ENCODE peak calls at places on chromosomes 4 and X, in ten cellular contexts. One of them, this sample, is unnamed.

GRCh38 chrX:110450050-110450449 is 91.4 kb downstream of the RTL9 start:
- DNase-seq in ACHN: peak
- DNase-seq in nephron progenitor cell: peak
- DNase-seq in activated naive CD4-positive, alpha-beta T cell: peak
- DNase-seq in kidney glomerular epithelial cell: peak
- DNase-seq in anterior cingulate cortex: peak
- DNase-seq in T-helper 2 cell: peak
- DNase-seq in AG04449: peak
- DNase-seq in esophagus squamous epithelium: no peak
- DNase-seq in kidney tubule cell: peak
- DNase-seq in this sample: peak

GRCh38 chrX:56314334-56314733 is 82.2 kb downstream of the KLF8 start:
- DNase-seq in ACHN: peak
- DNase-seq in nephron progenitor cell: no peak
- DNase-seq in activated naive CD4-positive, alpha-beta T cell: no peak
- DNase-seq in kidney glomerular epithelial cell: no peak
- DNase-seq in anterior cingulate cortex: no peak
- DNase-seq in T-helper 2 cell: no peak
- DNase-seq in AG04449: no peak
- DNase-seq in esophagus squamous epithelium: no peak
- DNase-seq in kidney tubule cell: no peak
- DNase-seq in this sample: no peak

GRCh38 chr4:167906851-167907250 is 185.5 kb upstream of the ANXA10 start:
- DNase-seq in ACHN: no peak
- DNase-seq in nephron progenitor cell: no peak
- DNase-seq in activated naive CD4-positive, alpha-beta T cell: no peak
- DNase-seq in kidney glomerular epithelial cell: no peak
- DNase-seq in anterior cingulate cortex: no peak
- DNase-seq in T-helper 2 cell: no peak
- DNase-seq in AG04449: no peak
- DNase-seq in esophagus squamous epithelium: no peak
- DNase-seq in kidney tubule cell: no peak
- DNase-seq in this sample: no peak

GRCh38 chrX:124098089-124098488 is 136.6 kb downstream of the STAG2 start:
- DNase-seq in ACHN: peak
- DNase-seq in nephron progenitor cell: no peak
- DNase-seq in activated naive CD4-positive, alpha-beta T cell: no peak
- DNase-seq in kidney glomerular epithelial cell: peak
- DNase-seq in anterior cingulate cortex: no peak
- DNase-seq in T-helper 2 cell: no peak
- DNase-seq in AG04449: no peak
- DNase-seq in esophagus squamous epithelium: no peak
- DNase-seq in kidney tubule cell: peak
- DNase-seq in this sample: peak

GRCh38 chr4:48341776-48342558 is 638 bp downstream of the SLAIN2 start:
- DNase-seq in ACHN: peak
- DNase-seq in nephron progenitor cell: peak
- DNase-seq in activated naive CD4-positive, alpha-beta T cell: peak
- DNase-seq in kidney glomerular epithelial cell: no peak
- DNase-seq in anterior cingulate cortex: peak
- DNase-seq in T-helper 2 cell: peak
- DNase-seq in AG04449: no peak
- DNase-seq in esophagus squamous epithelium: peak
- DNase-seq in kidney tubule cell: peak
- DNase-seq in this sample: no peak

GRCh38 chr4:40046311-40046980 is 10.2 kb upstream of the N4BP2 start:
- DNase-seq in ACHN: no peak
- DNase-seq in nephron progenitor cell: no peak
- DNase-seq in activated naive CD4-positive, alpha-beta T cell: no peak
- DNase-seq in kidney glomerular epithelial cell: peak
- DNase-seq in anterior cingulate cortex: no peak
- DNase-seq in T-helper 2 cell: no peak
- DNase-seq in AG04449: peak
- DNase-seq in esophagus squamous epithelium: no peak
- DNase-seq in kidney tubule cell: peak
- DNase-seq in this sample: no peak

GRCh38 chr4:122827258-122827887 is 742 bp downstream of the FGF2 start:
- DNase-seq in ACHN: peak
- DNase-seq in nephron progenitor cell: peak
- DNase-seq in activated naive CD4-positive, alpha-beta T cell: no peak
- DNase-seq in kidney glomerular epithelial cell: no peak
- DNase-seq in anterior cingulate cortex: peak
- DNase-seq in T-helper 2 cell: peak
- DNase-seq in AG04449: no peak
- DNase-seq in esophagus squamous epithelium: no peak
- DNase-seq in kidney tubule cell: peak
- DNase-seq in this sample: peak

GRCh38 chr4:177235026-177235425 is 74.6 kb upstream of the NEIL3 start:
- DNase-seq in ACHN: no peak
- DNase-seq in nephron progenitor cell: no peak
- DNase-seq in activated naive CD4-positive, alpha-beta T cell: no peak
- DNase-seq in kidney glomerular epithelial cell: no peak
- DNase-seq in anterior cingulate cortex: no peak
- DNase-seq in T-helper 2 cell: no peak
- DNase-seq in AG04449: peak
- DNase-seq in esophagus squamous epithelium: no peak
- DNase-seq in kidney tubule cell: peak
- DNase-seq in this sample: no peak

GRCh38 chr4:165813606-165814005 is 59.4 kb upstream of the TLL1 start:
- DNase-seq in ACHN: no peak
- DNase-seq in nephron progenitor cell: no peak
- DNase-seq in activated naive CD4-positive, alpha-beta T cell: no peak
- DNase-seq in kidney glomerular epithelial cell: peak
- DNase-seq in anterior cingulate cortex: no peak
- DNase-seq in T-helper 2 cell: no peak
- DNase-seq in AG04449: no peak
- DNase-seq in esophagus squamous epithelium: no peak
- DNase-seq in kidney tubule cell: peak
- DNase-seq in this sample: no peak

GRCh38 chrX:49844622-49845021 is 15.5 kb downstream of the PAGE4 start:
- DNase-seq in ACHN: no peak
- DNase-seq in nephron progenitor cell: no peak
- DNase-seq in activated naive CD4-positive, alpha-beta T cell: no peak
- DNase-seq in kidney glomerular epithelial cell: no peak
- DNase-seq in anterior cingulate cortex: peak
- DNase-seq in T-helper 2 cell: no peak
- DNase-seq in AG04449: no peak
- DNase-seq in esophagus squamous epithelium: no peak
- DNase-seq in kidney tubule cell: no peak
- DNase-seq in this sample: no peak

GRCh38 chr4:135185256-135185655 is 983.7 kb upstream of the PABPC4L start:
- DNase-seq in ACHN: no peak
- DNase-seq in nephron progenitor cell: no peak
- DNase-seq in activated naive CD4-positive, alpha-beta T cell: no peak
- DNase-seq in kidney glomerular epithelial cell: no peak
- DNase-seq in anterior cingulate cortex: no peak
- DNase-seq in T-helper 2 cell: no peak
- DNase-seq in AG04449: no peak
- DNase-seq in esophagus squamous epithelium: no peak
- DNase-seq in kidney tubule cell: no peak
- DNase-seq in this sample: no peak

GRCh38 chr4:128241425-128241913 is 46.1 kb downstream of the PGRMC2 start:
- DNase-seq in ACHN: peak
- DNase-seq in nephron progenitor cell: no peak
- DNase-seq in activated naive CD4-positive, alpha-beta T cell: no peak
- DNase-seq in kidney glomerular epithelial cell: no peak
- DNase-seq in anterior cingulate cortex: no peak
- DNase-seq in T-helper 2 cell: no peak
- DNase-seq in AG04449: peak
- DNase-seq in esophagus squamous epithelium: no peak
- DNase-seq in kidney tubule cell: peak
- DNase-seq in this sample: peak

GRCh38 chrX:14496674-14497073 is 32.7 kb upstream of the GLRA2 start:
- DNase-seq in ACHN: no peak
- DNase-seq in nephron progenitor cell: no peak
- DNase-seq in activated naive CD4-positive, alpha-beta T cell: no peak
- DNase-seq in kidney glomerular epithelial cell: no peak
- DNase-seq in anterior cingulate cortex: no peak
- DNase-seq in T-helper 2 cell: no peak
- DNase-seq in AG04449: no peak
- DNase-seq in esophagus squamous epithelium: no peak
- DNase-seq in kidney tubule cell: peak
- DNase-seq in this sample: no peak

GRCh38 chr4:139085141-139085540 is 69.6 kb downstream of the NOCT start:
- DNase-seq in ACHN: peak
- DNase-seq in nephron progenitor cell: no peak
- DNase-seq in activated naive CD4-positive, alpha-beta T cell: no peak
- DNase-seq in kidney glomerular epithelial cell: peak
- DNase-seq in anterior cingulate cortex: no peak
- DNase-seq in T-helper 2 cell: no peak
- DNase-seq in AG04449: no peak
- DNase-seq in esophagus squamous epithelium: no peak
- DNase-seq in kidney tubule cell: no peak
- DNase-seq in this sample: no peak

GRCh38 chr4:16827762-16828724 is 70.4 kb downstream of the LDB2 start:
- DNase-seq in ACHN: no peak
- DNase-seq in nephron progenitor cell: no peak
- DNase-seq in activated naive CD4-positive, alpha-beta T cell: no peak
- DNase-seq in kidney glomerular epithelial cell: no peak
- DNase-seq in anterior cingulate cortex: no peak
- DNase-seq in T-helper 2 cell: no peak
- DNase-seq in AG04449: no peak
- DNase-seq in esophagus squamous epithelium: no peak
- DNase-seq in kidney tubule cell: no peak
- DNase-seq in this sample: no peak

GRCh38 chr4:15740764-15741404 is 37.2 kb upstream of the CD38 start:
- DNase-seq in ACHN: no peak
- DNase-seq in nephron progenitor cell: no peak
- DNase-seq in activated naive CD4-positive, alpha-beta T cell: no peak
- DNase-seq in kidney glomerular epithelial cell: no peak
- DNase-seq in anterior cingulate cortex: no peak
- DNase-seq in T-helper 2 cell: no peak
- DNase-seq in AG04449: no peak
- DNase-seq in esophagus squamous epithelium: no peak
- DNase-seq in kidney tubule cell: no peak
- DNase-seq in this sample: no peak

GRCh38 chrX:65392284-65392683 is 142.3 kb downstream of the LAS1L start:
- DNase-seq in ACHN: no peak
- DNase-seq in nephron progenitor cell: no peak
- DNase-seq in activated naive CD4-positive, alpha-beta T cell: no peak
- DNase-seq in kidney glomerular epithelial cell: no peak
- DNase-seq in anterior cingulate cortex: no peak
- DNase-seq in T-helper 2 cell: no peak
- DNase-seq in AG04449: no peak
- DNase-seq in esophagus squamous epithelium: no peak
- DNase-seq in kidney tubule cell: no peak
- DNase-seq in this sample: no peak

GRCh38 chrX:148024425-148025148 is 43.5 kb downstream of the FMR1NB start:
- DNase-seq in ACHN: no peak
- DNase-seq in nephron progenitor cell: no peak
- DNase-seq in activated naive CD4-positive, alpha-beta T cell: no peak
- DNase-seq in kidney glomerular epithelial cell: no peak
- DNase-seq in anterior cingulate cortex: no peak
- DNase-seq in T-helper 2 cell: no peak
- DNase-seq in AG04449: no peak
- DNase-seq in esophagus squamous epithelium: no peak
- DNase-seq in kidney tubule cell: no peak
- DNase-seq in this sample: no peak

GRCh38 chr4:97366661-97367060 is 776.6 kb downstream of the STPG2 start:
- DNase-seq in ACHN: no peak
- DNase-seq in nephron progenitor cell: no peak
- DNase-seq in activated naive CD4-positive, alpha-beta T cell: no peak
- DNase-seq in kidney glomerular epithelial cell: no peak
- DNase-seq in anterior cingulate cortex: no peak
- DNase-seq in T-helper 2 cell: no peak
- DNase-seq in AG04449: no peak
- DNase-seq in esophagus squamous epithelium: no peak
- DNase-seq in kidney tubule cell: no peak
- DNase-seq in this sample: no peak

This sample was measured in RCC 7860.